ENCODE peak calls at places on chromosomes 13 and 19, in four cellular contexts. Z, M, I and A are unnamed samples.

GRCh38 chr13:32903720-32904119 is 112.5 kb upstream of the KL start:
- DNase-seq in M (no peak), Z (no peak), I (no peak), A (peak)

GRCh38 chr19:4206818-4207484 is 22.4 kb upstream of the EBI3 start:
- DNase-seq in I (peak), Z (peak), M (peak), A (no peak)

GRCh38 chr13:111638233-111638632 is 317.8 kb downstream of the TEX29 start:
- DNase-seq in Z (no peak), M (no peak), I (no peak), A (no peak)

GRCh38 chr13:85772379-85772778 is 26.8 kb downstream of the SLITRK6 start:
- DNase-seq in I (no peak), Z (no peak), M (no peak), A (peak)

GRCh38 chr19:50795665-50796073 is 5.5 kb downstream of the ACP4 start:
- DNase-seq in Z (no peak), I (no peak), M (peak), A (no peak)

GRCh38 chr13:111861766-111862366 is 205.1 kb upstream of the SOX1 start:
- DNase-seq in M (no peak), I (no peak), Z (no peak), A (no peak)

GRCh38 chr19:46297700-46298476 is 1.0 kb downstream of the HIF3A start:
- DNase-seq in M (no peak), I (peak), Z (peak), A (no peak)

GRCh38 chr13:64924401-64924800 is 2305.7 kb downstream of the PCDH9 start:
- DNase-seq in I (no peak), M (no peak), Z (no peak), A (no peak)

GRCh38 chr19:2294377-2295335 is 12.7 kb upstream of the PEAK3 start:
- DNase-seq in M (no peak), Z (no peak), I (peak), A (no peak)

GRCh38 chr13:108494991-108495661 is 134.3 kb upstream of the MYO16 start:
- DNase-seq in I (peak), M (no peak), Z (no peak), A (peak)
- H3K4me3 ChIP-seq in I (no peak), M (no peak), Z (no peak), A (peak)

DNA sequence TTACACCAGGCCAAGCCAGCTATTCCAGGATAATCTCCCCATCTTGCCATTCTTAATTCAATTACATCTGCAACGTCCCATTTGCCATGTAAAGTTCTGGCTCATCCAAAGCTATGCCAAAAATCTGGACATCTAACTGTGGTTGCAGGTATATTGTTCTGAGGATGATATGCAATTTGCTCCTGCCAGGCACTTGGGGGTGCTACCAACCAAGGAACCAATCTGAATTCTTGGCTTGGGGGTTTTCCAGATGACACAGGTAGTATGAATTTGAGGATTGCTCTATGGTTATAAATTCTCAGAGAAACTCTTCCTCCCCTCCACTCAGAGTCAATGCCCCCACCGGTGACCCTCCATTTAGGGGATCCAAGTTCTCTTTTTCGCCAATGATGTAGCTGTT is 33.0 kb downstream of the CRYL1 start:
- DNase-seq in I (peak), Z (peak), M (peak), A (peak)
- TF ChIP-seq CTCF in I (peak), Z (no peak), M (peak), A (peak)

GRCh38 chr13:36918246-36919060 is 1.6 kb downstream of the SMAD9 start:
- DNase-seq in Z (no peak), I (peak), M (peak), A (peak)

GRCh38 chr13:36920612-36921185 is 661 bp upstream of the SMAD9 start:
- DNase-seq in I (peak), M (no peak), Z (no peak), A (no peak)

GRCh38 chr13:36919833-36920611 is at the start of gene SMAD9:
- DNase-seq in M (peak), I (peak), Z (peak), A (peak)

GRCh38 chr13:36921902-36922301 is 1.9 kb upstream of the SMAD9 start:
- DNase-seq in Z (peak), M (no peak), I (no peak), A (no peak)

GRCh38 chr13:36919206-36919832 is 719 bp downstream of the SMAD9 start:
- DNase-seq in Z (peak), M (no peak), I (peak), A (no peak)
- H3K4me3 ChIP-seq in Z (peak), M (peak), I (peak), A (peak)

GRCh38 chr19:13152854-13153626 is 2.8 kb downstream of the IER2 start:
- DNase-seq in Z (peak), M (peak), I (peak), A (peak)

GRCh38 chr19:13150919-13151604 is 851 bp downstream of the IER2 start:
- DNase-seq in I (no peak), Z (peak), M (no peak), A (peak)

GRCh38 chr19:13150187-13150918 is at the start of the genes IER2 and STX10:
- DNase-seq in I (peak), Z (peak), M (peak), A (peak)

GRCh38 chr19:13152356-13152853 is 2.2 kb downstream of the IER2 start:
- DNase-seq in M (no peak), Z (no peak), I (no peak), A (no peak)

GRCh38 chr19:13151605-13152355 is 1.6 kb downstream of the IER2 start:
- DNase-seq in I (peak), Z (peak), M (peak), A (peak)
- TF ChIP-seq CTCF in I (no peak), Z (no peak), M (no peak), A (peak)